ENCODE peak calls at places on chromosomes 2 and 18, in six cellular contexts. D is SK-N-SH, V is OCI-LY7, H is PC-3, K is GM23248, T is neural progenitor cell. S is an unnamed sample.

GRCh38 chr2:233346930-233347329 is 7.4 kb upstream of the DGKD start:
- DNase-seq in D (no peak), V (no peak), H (no peak), K (no peak), T (no peak), S (peak)

GRCh38 chr2:37387143-37387835 is 42.9 kb downstream of the QPCT start:
- DNase-seq in D (peak), V (no peak), H (peak), K (peak), T (no peak), S (no peak)

GRCh38 chr2:9703085-9703641 is 72.4 kb upstream of the YWHAQ start:
- DNase-seq in D (no peak), V (no peak), H (peak), K (peak), T (no peak), S (peak)

GRCh38 chr2:141942006-141942789 is 188.6 kb downstream of the LRP1B start:
- DNase-seq in D (no peak), V (no peak), H (peak), K (no peak), T (no peak), S (no peak)

GRCh38 chr2:64213607-64214275 is 69.5 kb upstream of the PELI1 start:
- DNase-seq in D (no peak), V (peak), H (no peak), K (no peak), T (no peak), S (no peak)

GRCh38 chr2:40363631-40364030 is 88.3 kb downstream of the SLC8A1 start:
- DNase-seq in D (no peak), V (peak), H (peak), K (peak), T (no peak), S (no peak)

GRCh38 chr2:127014630-127015029 is 92.3 kb downstream of the BIN1 start:
- DNase-seq in D (no peak), V (no peak), H (peak), K (peak), T (no peak), S (peak)

GRCh38 chr2:230913406-230913805 is 11.6 kb downstream of the GPR55 start:
- DNase-seq in D (peak), V (peak), H (no peak), K (peak), T (peak), S (peak)

GRCh38 chr2:195535911-195536522 is 121.0 kb upstream of the SLC39A10 start:
- DNase-seq in D (no peak), V (peak), H (no peak), K (no peak), T (no peak), S (no peak)

GRCh38 chr18:77054606-77055428 is 77.8 kb downstream of the MBP start:
- DNase-seq in D (peak), V (peak), H (peak), K (peak), T (peak), S (peak)

GRCh38 chr2:136116813-136117390 is 1.0 kb downstream of the CXCR4 start:
- DNase-seq in D (peak), V (peak), H (no peak), K (no peak), T (peak), S (peak)

DNA sequence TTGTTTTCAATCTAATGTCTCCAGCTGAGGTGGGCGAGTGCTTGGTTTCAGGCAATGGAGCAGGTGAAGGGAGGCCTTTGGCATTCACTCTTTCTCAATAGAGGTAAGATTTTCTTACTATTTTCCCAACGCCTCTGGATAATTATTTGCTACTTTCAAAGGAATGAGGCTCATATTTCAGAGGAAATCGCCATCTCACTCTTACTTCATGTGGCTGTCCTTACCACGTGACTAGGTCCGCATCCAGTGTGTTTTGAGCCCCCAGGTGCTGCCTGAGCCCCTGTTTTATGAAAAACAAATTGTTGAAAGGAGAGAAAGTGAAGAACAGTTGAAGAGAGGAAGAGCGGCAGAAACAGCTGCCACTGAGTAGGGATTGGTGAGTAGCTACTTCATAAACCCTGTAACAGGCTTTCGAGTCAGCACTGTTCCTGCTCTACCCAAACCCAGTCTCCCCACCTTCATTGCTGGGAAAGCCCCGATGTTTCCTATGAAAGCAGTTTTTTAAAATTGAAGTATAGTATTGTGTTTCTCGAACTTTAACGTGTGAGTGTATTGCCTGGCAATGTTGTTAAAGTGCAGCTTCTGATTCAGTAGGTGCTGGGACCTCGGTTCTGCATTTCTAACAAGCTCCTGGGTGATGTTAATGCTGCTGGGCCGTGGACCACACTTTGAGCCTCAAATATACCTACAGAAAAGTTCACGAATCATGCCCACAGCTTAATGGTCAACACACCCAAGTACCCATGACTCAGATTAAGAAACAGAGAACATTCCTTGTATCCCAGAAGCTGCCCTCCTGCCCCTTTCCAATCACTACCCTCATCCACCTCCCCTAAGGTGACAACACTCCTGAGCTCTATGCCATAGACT is 39.6 kb downstream of the TMEM177 start:
- DNase-seq in D (no peak), V (no peak), H (no peak), K (no peak), T (no peak), S (no peak)
- TF ChIP-seq EZH2phosphoT487 in D (no peak), V (no peak), H (no peak), K (no peak), T (no peak), S (no peak)

GRCh38 chr2:36168136-36168535 is 187.4 kb upstream of the CRIM1 start:
- DNase-seq in D (no peak), V (no peak), H (no peak), K (no peak), T (no peak), S (no peak)

GRCh38 chr2:36165132-36165531 is 190.4 kb upstream of the CRIM1 start:
- DNase-seq in D (no peak), V (no peak), H (no peak), K (no peak), T (no peak), S (no peak)

GRCh38 chr2:36163520-36164239 is 191.9 kb upstream of the CRIM1 start:
- DNase-seq in D (no peak), V (no peak), H (no peak), K (no peak), T (no peak), S (no peak)
- H3K4me2 ChIP-seq in D (no peak), V (no peak), H (no peak), K (no peak), T (no peak), S (no peak)

GRCh38 chr2:96914332-96914731 is 44.5 kb upstream of the SEMA4C start:
- DNase-seq in D (no peak), V (no peak), H (peak), K (peak), T (no peak), S (no peak)

GRCh38 chr2:96917008-96917575 is 47.2 kb upstream of the SEMA4C start:
- DNase-seq in D (no peak), V (no peak), H (peak), K (peak), T (no peak), S (no peak)

GRCh38 chr2:96918754-96919550 is 49.1 kb upstream of the SEMA4C start:
- DNase-seq in D (no peak), V (no peak), H (no peak), K (no peak), T (no peak), S (no peak)

GRCh38 chr2:96918092-96918753 is 48.3 kb upstream of the SEMA4C start:
- DNase-seq in D (no peak), V (no peak), H (no peak), K (no peak), T (no peak), S (no peak)

GRCh38 chr2:96916156-96917007 is 46.5 kb upstream of the SEMA4C start:
- DNase-seq in D (no peak), V (no peak), H (no peak), K (no peak), T (no peak), S (no peak)
- TF ChIP-seq EZH2phosphoT487 in D (no peak), V (no peak), H (no peak), K (no peak), T (no peak), S (no peak)

GRCh38 chr2:33425660-33426059 is 50.8 kb upstream of the RASGRP3 start:
- DNase-seq in D (no peak), V (no peak), H (peak), K (peak), T (no peak), S (no peak)

GRCh38 chr2:33419548-33420255 is 56.7 kb upstream of the RASGRP3 start:
- DNase-seq in D (no peak), V (no peak), H (no peak), K (no peak), T (no peak), S (no peak)

GRCh38 chr2:33420726-33421125 is 55.7 kb upstream of the RASGRP3 start:
- DNase-seq in D (no peak), V (no peak), H (no peak), K (no peak), T (no peak), S (no peak)

GRCh38 chr2:33425156-33425555 is 51.3 kb upstream of the RASGRP3 start:
- DNase-seq in D (no peak), V (no peak), H (no peak), K (peak), T (no peak), S (no peak)

GRCh38 chr2:33421820-33422219 is 54.6 kb upstream of the RASGRP3 start:
- DNase-seq in D (no peak), V (no peak), H (no peak), K (no peak), T (no peak), S (no peak)
- H3K4me2 ChIP-seq in D (peak), V (no peak), H (no peak), K (no peak), T (no peak), S (no peak)

DNA sequence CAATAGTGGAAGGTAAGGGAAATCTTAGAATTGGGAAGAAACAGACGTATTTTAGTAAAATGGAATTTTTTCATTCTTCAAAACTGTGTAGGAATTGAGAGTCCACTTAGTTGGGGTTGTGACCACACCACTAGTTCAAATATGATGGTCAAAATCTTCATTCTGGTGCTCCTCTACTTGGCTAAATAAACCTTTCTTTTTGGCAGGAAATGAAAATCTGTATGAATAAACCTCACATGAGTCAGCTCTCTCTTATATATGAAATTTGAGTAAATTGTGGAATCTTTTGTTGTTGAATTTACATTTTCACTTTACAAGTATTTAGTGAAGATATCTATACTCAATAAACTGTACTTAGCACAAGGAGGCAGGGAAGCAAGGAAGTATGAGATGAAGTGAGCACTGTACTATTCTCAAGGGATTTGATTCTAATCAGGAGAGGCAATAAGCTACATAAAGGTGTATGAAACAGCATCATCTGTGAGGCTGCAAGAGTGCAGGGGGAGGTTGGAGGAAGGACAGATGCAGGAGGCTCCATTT is 20.5 kb downstream of the IL18R1 start:
- DNase-seq in D (no peak), V (no peak), H (peak), K (peak), T (no peak), S (no peak)
- TF ChIP-seq EZH2phosphoT487 in D (no peak), V (no peak), H (no peak), K (no peak), T (no peak), S (no peak)

GRCh38 chr2:75055820-75056675 is 97.6 kb downstream of the POLE4 start:
- DNase-seq in D (no peak), V (no peak), H (no peak), K (peak), T (peak), S (no peak)
- H3K4me2 ChIP-seq in D (no peak), V (no peak), H (no peak), K (peak), T (peak), S (no peak)

DNA sequence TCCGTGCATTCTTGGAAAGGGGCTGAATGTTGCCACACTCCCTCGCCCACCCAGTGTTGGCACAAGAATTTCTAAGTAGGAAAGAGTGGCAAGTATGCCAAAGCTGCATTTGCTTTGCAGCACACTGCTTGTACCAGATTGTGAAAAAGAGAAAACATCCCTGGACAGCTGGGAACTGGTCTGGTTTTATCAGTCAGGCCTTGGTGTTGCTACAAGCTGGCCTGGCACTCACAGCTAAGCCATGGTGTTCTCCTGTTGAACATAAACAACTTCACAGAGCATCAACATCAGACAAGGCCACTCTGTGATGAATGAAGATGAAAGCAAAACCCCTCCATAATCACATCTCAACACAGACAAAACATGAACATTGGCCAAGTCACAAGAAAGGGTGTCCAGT is 4.2 kb upstream of the TRABD2A start:
- DNase-seq in D (no peak), V (no peak), H (no peak), K (no peak), T (no peak), S (no peak)
- TF ChIP-seq EZH2phosphoT487 in D (no peak), V (no peak), H (no peak), K (no peak), T (no peak), S (no peak)

GRCh38 chr2:106183093-106183837 is 10.8 kb downstream of the UXS1 start:
- DNase-seq in D (no peak), V (no peak), H (no peak), K (no peak), T (no peak), S (no peak)
- H3K4me2 ChIP-seq in D (no peak), V (no peak), H (no peak), K (no peak), T (no peak), S (no peak)

GRCh38 chr2:3189076-3189591 is 188.5 kb downstream of the EIPR1 start:
- DNase-seq in D (no peak), V (no peak), H (peak), K (no peak), T (no peak), S (no peak)
- TF ChIP-seq EZH2phosphoT487 in D (no peak), V (no peak), H (no peak), K (no peak), T (no peak), S (no peak)

GRCh38 chr2:218607436-218608115 is at the start of gene PLCD4:
- DNase-seq in D (peak), V (no peak), H (peak), K (peak), T (peak), S (peak)

DNA sequence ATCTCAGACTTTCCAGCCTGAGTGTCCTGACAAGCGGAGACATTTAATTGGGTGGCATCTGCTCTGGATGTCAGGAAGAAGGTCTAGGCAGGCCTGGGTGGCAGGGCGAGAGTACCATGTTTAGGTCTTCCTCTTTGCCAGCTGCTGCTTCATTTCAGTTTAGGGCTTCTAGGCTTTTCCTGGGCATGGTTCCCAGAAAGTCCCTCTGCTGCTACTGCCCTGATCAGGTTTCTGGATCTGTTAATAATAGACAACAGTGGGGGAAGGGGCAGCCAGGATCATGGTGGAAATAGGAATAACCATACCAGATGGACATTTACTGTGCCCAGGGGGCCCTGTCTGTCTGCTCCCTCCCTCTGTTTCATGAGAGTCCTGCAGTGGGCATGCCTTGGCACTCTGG is 2.3 kb upstream of the PLCD4 start:
- DNase-seq in D (peak), V (no peak), H (peak), K (peak), T (no peak), S (peak)
- H3K4me2 ChIP-seq in D (peak), V (no peak), H (peak), K (no peak), T (no peak), S (no peak)

S was measured in hepatocyte.